ENCODE peak calls at places on chromosomes 6 and 20, in five cellular contexts. D, G, E, O and W are unnamed samples.

GRCh38 chr20:48467622-48468021 is 360.2 kb downstream of the PREX1 start:
- DNase-seq in D (no peak), G (no peak), E (peak), O (no peak), W (peak)

GRCh38 chr6:154319231-154319858 is 37.3 kb downstream of the IPCEF1 start:
- DNase-seq in D (no peak), G (no peak), E (no peak), O (no peak), W (no peak)

GRCh38 chr6:54525731-54526130 is 217.5 kb downstream of the TINAG start:
- DNase-seq in D (no peak), G (no peak), E (no peak), O (no peak), W (peak)

GRCh38 chr6:27862396-27863061 is 49.7 kb downstream of the OR2B2 start:
- DNase-seq in D (peak), G (peak), E (no peak), O (no peak), W (no peak)

GRCh38 chr20:6162239-6162638 is 39.4 kb upstream of the FERMT1 start:
- DNase-seq in D (no peak), G (no peak), E (no peak), O (no peak), W (no peak)

GRCh38 chr6:87700351-87700728 is 1.7 kb downstream of the AKIRIN2 start:
- DNase-seq in D (no peak), G (no peak), E (no peak), O (no peak), W (no peak)

GRCh38 chr20:36792422-36792821 is 18.9 kb upstream of the DSN1 start:
- DNase-seq in D (no peak), G (peak), E (no peak), O (no peak), W (peak)

GRCh38 chr20:35729283-35729807 is 12.7 kb downstream of the RBM39 start:
- DNase-seq in D (no peak), G (no peak), E (no peak), O (no peak), W (no peak)

GRCh38 chr6:31558631-31559500 is 11.5 kb downstream of the NFKBIL1 start:
- DNase-seq in D (no peak), G (no peak), E (peak), O (peak), W (no peak)

GRCh38 chr6:110295451-110296145 is 62.6 kb downstream of the METTL24 start:
- DNase-seq in D (no peak), G (no peak), E (no peak), O (no peak), W (no peak)

GRCh38 chr6:14981960-14982359 is 263.9 kb upstream of the JARID2 start:
- DNase-seq in D (no peak), G (no peak), E (no peak), O (no peak), W (no peak)

GRCh38 chr20:63782051-63782471 is 42.5 kb downstream of the SLC2A4RG start:
- DNase-seq in D (no peak), G (peak), E (no peak), O (peak), W (peak)

GRCh38 chr6:108942556-108943492 is 94.6 kb downstream of the ARMC2 start:
- DNase-seq in D (no peak), G (no peak), E (no peak), O (no peak), W (no peak)

GRCh38 chr6:30887901-30888300 is 3.6 kb downstream of the DDR1 start:
- DNase-seq in D (no peak), G (no peak), E (no peak), O (no peak), W (no peak)

GRCh38 chr20:39568090-39568489 is 605.9 kb downstream of the DHX35 start:
- DNase-seq in D (no peak), G (no peak), E (no peak), O (peak), W (no peak)

GRCh38 chr6:87444362-87444761 is 28.4 kb upstream of the SLC35A1 start:
- DNase-seq in D (no peak), G (peak), E (no peak), O (no peak), W (no peak)

GRCh38 chr20:4297141-4297826 is 281.9 kb upstream of the RNF24 start:
- DNase-seq in D (no peak), G (peak), E (no peak), O (no peak), W (no peak)

GRCh38 chr6:73180718-73181619 is 44.3 kb downstream of the KHDC1L start:
- DNase-seq in D (no peak), G (peak), E (peak), O (peak), W (peak)

GRCh38 chr20:46690219-46691111 is 1.2 kb upstream of the TP53RK start:
- DNase-seq in D (no peak), G (no peak), E (no peak), O (no peak), W (no peak)

GRCh38 chr20:39850236-39850635 is 838.8 kb downstream of the MAFB start:
- DNase-seq in D (no peak), G (no peak), E (no peak), O (no peak), W (no peak)

GRCh38 chr20:63835031-63835858 is 4.2 kb upstream of the ZBTB46 start:
- DNase-seq in D (peak), G (peak), E (peak), O (no peak), W (peak)

GRCh38 chr6:24990227-24990843 is 54.6 kb upstream of the RIPOR2 start:
- DNase-seq in D (no peak), G (no peak), E (no peak), O (no peak), W (no peak)

GRCh38 chr6:160960067-160960466 is 31.5 kb upstream of the MAP3K4 start:
- DNase-seq in D (no peak), G (no peak), E (no peak), O (no peak), W (no peak)

GRCh38 chr6:127776320-127776719 is 124.5 kb downstream of the THEMIS start:
- DNase-seq in D (no peak), G (no peak), E (no peak), O (no peak), W (no peak)

GRCh38 chr20:11850901-11851300 is 66.8 kb upstream of the BTBD3 start:
- DNase-seq in D (no peak), G (no peak), E (no peak), O (no peak), W (peak)

GRCh38 chr20:1215386-1216170 is 10.3 kb upstream of the RAD21L1 start:
- DNase-seq in D (no peak), G (no peak), E (peak), O (no peak), W (no peak)

GRCh38 chr20:32798046-32798985 is 21.4 kb upstream of the MAPRE1 start:
- DNase-seq in D (no peak), G (no peak), E (no peak), O (no peak), W (no peak)

GRCh38 chr6:24078200-24078599 is 47.8 kb upstream of the NRSN1 start:
- DNase-seq in D (no peak), G (no peak), E (no peak), O (no peak), W (no peak)

GRCh38 chr20:637559-637958 is 15.4 kb downstream of the SRXN1 start:
- DNase-seq in D (no peak), G (no peak), E (no peak), O (no peak), W (no peak)

GRCh38 chr6:18260448-18261106 is 3.8 kb downstream of the DEK start:
- DNase-seq in D (no peak), G (peak), E (no peak), O (peak), W (no peak)

GRCh38 chr6:11460001-11460668 is 77.4 kb upstream of the TMEM170B start:
- DNase-seq in D (no peak), G (no peak), E (no peak), O (peak), W (no peak)
- H3K4me3 ChIP-seq in D (no peak), G (no peak), E (no peak), O (peak), W (no peak)

DNA sequence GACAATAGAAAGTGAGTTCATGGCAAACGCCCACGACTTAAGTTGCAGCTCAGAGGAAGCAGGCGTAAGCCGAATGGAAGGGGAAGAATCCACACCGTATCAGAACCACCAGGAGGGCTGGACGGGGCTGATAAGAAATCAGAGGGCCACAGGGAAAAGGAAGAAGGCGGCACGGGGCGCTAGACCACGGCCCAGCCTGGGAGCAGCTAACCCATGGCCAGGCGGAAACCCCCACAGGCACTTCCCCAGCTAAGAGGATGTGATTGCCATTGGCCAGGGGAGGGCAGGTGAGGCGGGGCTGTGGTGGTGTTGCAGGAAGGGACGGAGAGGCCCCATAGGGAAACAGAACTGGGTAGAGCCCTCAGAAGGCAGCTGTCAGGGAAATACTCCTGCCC is 174.0 kb upstream of the AFDN start:
- DNase-seq in D (no peak), G (no peak), E (peak), O (no peak), W (no peak)
- H3K9ac ChIP-seq in D (no peak), G (no peak), E (no peak), O (no peak), W (no peak)

GRCh38 chr6:34383171-34383631 is 9.3 kb downstream of the NUDT3 start:
- DNase-seq in D (no peak), G (peak), E (no peak), O (no peak), W (no peak)

GRCh38 chr6:34385793-34386195 is 6.7 kb downstream of the NUDT3 start:
- DNase-seq in D (no peak), G (peak), E (no peak), O (no peak), W (no peak)

GRCh38 chr6:34384305-34385153 is 7.9 kb downstream of the NUDT3 start:
- DNase-seq in D (no peak), G (no peak), E (no peak), O (no peak), W (no peak)

GRCh38 chr6:34381086-34381485 is 11.4 kb downstream of the NUDT3 start:
- DNase-seq in D (no peak), G (no peak), E (no peak), O (no peak), W (no peak)

GRCh38 chr6:34383651-34384304 is 8.7 kb downstream of the NUDT3 start:
- DNase-seq in D (no peak), G (no peak), E (no peak), O (no peak), W (no peak)
- TF ChIP-seq SP1 in D (no peak), G (no peak), E (no peak), O (no peak), W (no peak)

GRCh38 chr6:53111865-53112264 is 36.8 kb downstream of the GCM1 start:
- DNase-seq in D (no peak), G (no peak), E (no peak), O (no peak), W (no peak)

GRCh38 chr6:53112404-53112803 is 36.2 kb downstream of the GCM1 start:
- DNase-seq in D (no peak), G (peak), E (no peak), O (no peak), W (no peak)

GRCh38 chr6:53115113-53115512 is 33.5 kb downstream of the GCM1 start:
- DNase-seq in D (no peak), G (no peak), E (no peak), O (no peak), W (no peak)

GRCh38 chr6:53113742-53114141 is 34.9 kb downstream of the GCM1 start:
- DNase-seq in D (no peak), G (peak), E (no peak), O (no peak), W (no peak)

DNA sequence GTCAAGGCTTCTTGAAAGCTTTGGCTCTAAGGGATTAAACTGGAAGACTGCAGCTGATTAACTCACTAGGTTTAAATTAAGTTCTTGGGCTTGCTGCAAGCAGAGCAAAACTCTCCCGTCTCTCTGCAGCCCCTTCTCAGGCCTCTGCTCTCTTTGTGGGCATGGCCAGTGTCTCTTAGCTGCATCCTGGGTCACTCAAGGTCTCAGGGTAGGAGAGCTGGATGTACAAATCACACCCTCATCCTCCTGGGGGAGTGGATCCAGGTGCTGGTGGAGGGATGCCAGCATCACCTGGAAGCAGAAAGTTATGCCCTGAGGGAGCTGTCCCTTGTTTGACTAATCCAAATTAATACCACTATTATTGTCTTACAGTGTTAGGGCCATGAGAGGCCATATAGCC is 35.8 kb downstream of the GCM1 start:
- DNase-seq in D (no peak), G (no peak), E (no peak), O (no peak), W (no peak)
- H3K4me3 ChIP-seq in D (no peak), G (no peak), E (no peak), O (no peak), W (no peak)